ENCODE peak calls at places on chromosomes 6 and 20, in four cellular contexts. H is HepG2, M is A549, F is K562. U is an unnamed sample.

GRCh38 chr20:25281541-25281991 is 33.7 kb downstream of the PYGB start:
- DNase-seq in H (no peak), M (no peak), F (no peak), U (no peak)

GRCh38 chr6:116447496-116448011 is 13.6 kb upstream of the CALHM6 start:
- DNase-seq in H (no peak), M (peak), F (no peak), U (no peak)

GRCh38 chr6:12538881-12539357 is 177.6 kb upstream of the PHACTR1 start:
- DNase-seq in H (peak), M (peak), F (no peak), U (no peak)

GRCh38 chr20:5608448-5609161 is 141.6 kb upstream of the SHLD1 start:
- DNase-seq in H (no peak), M (peak), F (no peak), U (no peak)

GRCh38 chr6:116932496-116932895 is 55.5 kb downstream of the RFX6 start:
- DNase-seq in H (no peak), M (no peak), F (no peak), U (no peak)

GRCh38 chr6:133313068-133313467 is 71.9 kb downstream of the EYA4 start:
- DNase-seq in H (no peak), M (no peak), F (no peak), U (peak)

GRCh38 chr6:129710722-129711631 is 1.0 kb upstream of the ARHGAP18 start:
- DNase-seq in H (no peak), M (no peak), F (no peak), U (no peak)

GRCh38 chr6:138227316-138227781 is 9.1 kb upstream of the PBOV1 start:
- DNase-seq in H (peak), M (no peak), F (no peak), U (no peak)

GRCh38 chr6:80789912-80790635 is 683.6 kb downstream of the BCKDHB start:
- DNase-seq in H (no peak), M (no peak), F (no peak), U (no peak)

GRCh38 chr6:20173833-20174796 is 38.2 kb downstream of the MBOAT1 start:
- DNase-seq in H (no peak), M (no peak), F (no peak), U (no peak)

GRCh38 chr6:128284128-128284527 is 236.3 kb downstream of the PTPRK start:
- DNase-seq in H (no peak), M (no peak), F (no peak), U (no peak)

GRCh38 chr6:70884074-70884983 is 72.5 kb downstream of the B3GAT2 start:
- DNase-seq in H (peak), M (peak), F (peak), U (peak)

GRCh38 chr6:35769211-35769610 is 7.2 kb upstream of the CLPSL2 start:
- DNase-seq in H (no peak), M (no peak), F (no peak), U (no peak)

GRCh38 chr20:46978871-46979536 is 84.4 kb downstream of the EYA2 start:
- DNase-seq in H (no peak), M (no peak), F (no peak), U (no peak)

GRCh38 chr6:149271348-149272340 is 45.9 kb upstream of the TAB2 start:
- DNase-seq in H (no peak), M (no peak), F (no peak), U (no peak)

GRCh38 chr6:148760568-148761531 is 14.0 kb downstream of the UST start:
- DNase-seq in H (no peak), M (no peak), F (no peak), U (peak)

GRCh38 chr6:22873531-22874136 is 304.3 kb downstream of the HDGFL1 start:
- DNase-seq in H (no peak), M (no peak), F (no peak), U (no peak)

DNA sequence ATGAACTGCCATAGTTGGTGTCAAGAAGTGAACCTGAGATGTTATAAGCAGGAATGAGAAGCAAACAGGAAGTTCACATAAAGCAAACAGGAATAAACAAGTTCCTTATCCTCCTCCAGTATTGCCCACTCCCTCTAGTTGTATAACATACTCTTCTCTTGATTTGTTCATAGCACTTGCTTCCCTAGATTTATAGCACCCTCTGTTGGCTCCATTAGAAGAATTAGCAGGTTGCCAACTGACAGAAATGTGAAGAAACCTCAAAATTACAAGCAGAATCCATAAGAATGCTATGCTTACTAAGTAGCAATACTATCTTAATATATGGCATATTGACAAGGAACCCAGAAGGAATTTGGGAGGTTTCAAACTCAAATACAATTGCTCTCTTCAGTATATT is 195.4 kb downstream of the TBX18 start:
- DNase-seq in H (no peak), M (peak), F (no peak), U (no peak)
- TF ChIP-seq RNF2 in H (no peak), M (no peak), F (no peak), U (no peak)

GRCh38 chr20:57195023-57195758 is 71.2 kb downstream of the BMP7 start:
- DNase-seq in H (no peak), M (no peak), F (no peak), U (no peak)

GRCh38 chr20:57194154-57194553 is 72.3 kb downstream of the BMP7 start:
- DNase-seq in H (no peak), M (no peak), F (no peak), U (no peak)

GRCh38 chr20:57190536-57191265 is 75.7 kb downstream of the BMP7 start:
- DNase-seq in H (no peak), M (peak), F (no peak), U (no peak)

GRCh38 chr20:57192311-57192710 is 74.1 kb downstream of the BMP7 start:
- DNase-seq in H (no peak), M (no peak), F (no peak), U (no peak)

DNA sequence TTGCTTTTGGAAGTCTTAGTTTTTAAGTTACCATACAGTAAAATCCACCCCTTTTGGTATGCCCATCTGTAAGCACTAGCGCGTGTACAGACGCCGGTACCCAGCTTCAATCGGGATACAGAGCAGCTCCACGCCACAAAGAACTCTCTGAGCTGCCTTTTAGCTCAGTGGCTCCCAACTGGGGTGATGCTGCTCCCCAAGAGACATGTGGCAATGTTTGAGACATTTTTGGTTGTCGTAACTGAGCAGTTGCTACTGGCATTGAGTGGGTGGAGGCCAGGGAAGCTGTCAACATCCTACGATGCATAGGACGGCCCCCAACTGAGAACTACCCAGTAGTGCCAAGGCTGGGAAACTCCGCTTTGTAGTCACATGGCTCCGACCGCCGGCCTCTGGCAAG is 73.3 kb downstream of the BMP7 start:
- DNase-seq in H (no peak), M (no peak), F (no peak), U (no peak)
- TF ChIP-seq RNF2 in H (no peak), M (no peak), F (no peak), U (no peak)

GRCh38 chr6:36946526-36946925 is 8.0 kb upstream of the PI16 start:
- DNase-seq in H (no peak), M (no peak), F (no peak), U (no peak)

GRCh38 chr6:36953931-36954261 is 642 bp upstream of the PI16 start:
- DNase-seq in H (no peak), M (no peak), F (no peak), U (no peak)

GRCh38 chr6:36947570-36948351 is 6.8 kb upstream of the PI16 start:
- DNase-seq in H (no peak), M (no peak), F (no peak), U (no peak)

GRCh38 chr6:36945301-36945700 is 9.2 kb upstream of the PI16 start:
- DNase-seq in H (no peak), M (no peak), F (no peak), U (no peak)

DNA sequence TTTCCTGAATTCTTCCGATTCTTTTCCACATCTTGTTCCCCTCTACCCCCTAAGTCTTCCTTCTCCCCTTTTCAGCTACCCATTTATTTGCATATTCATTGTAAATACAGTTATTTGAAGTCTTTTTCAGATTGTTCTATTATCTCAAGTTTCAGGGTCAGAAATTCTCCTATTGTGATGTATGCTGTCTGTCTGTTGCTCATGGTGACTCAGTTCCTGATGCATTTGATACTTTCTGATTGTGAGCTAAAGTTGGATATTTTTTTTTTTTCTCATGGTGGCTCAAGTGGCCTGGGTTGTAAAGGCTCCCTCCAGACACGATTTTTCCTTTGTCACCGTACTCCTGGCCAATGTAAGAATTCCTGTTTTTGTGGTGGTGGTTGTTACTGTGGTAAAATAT is 4.9 kb upstream of the PI16 start:
- DNase-seq in H (no peak), M (no peak), F (no peak), U (no peak)
- TF ChIP-seq RNF2 in H (no peak), M (no peak), F (no peak), U (no peak)

GRCh38 chr20:37903317-37904007 is 535 bp downstream of the VSTM2L start:
- DNase-seq in H (no peak), M (peak), F (peak), U (no peak)
- TF ChIP-seq RNF2 in H (no peak), M (no peak), F (no peak), U (no peak)

DNA sequence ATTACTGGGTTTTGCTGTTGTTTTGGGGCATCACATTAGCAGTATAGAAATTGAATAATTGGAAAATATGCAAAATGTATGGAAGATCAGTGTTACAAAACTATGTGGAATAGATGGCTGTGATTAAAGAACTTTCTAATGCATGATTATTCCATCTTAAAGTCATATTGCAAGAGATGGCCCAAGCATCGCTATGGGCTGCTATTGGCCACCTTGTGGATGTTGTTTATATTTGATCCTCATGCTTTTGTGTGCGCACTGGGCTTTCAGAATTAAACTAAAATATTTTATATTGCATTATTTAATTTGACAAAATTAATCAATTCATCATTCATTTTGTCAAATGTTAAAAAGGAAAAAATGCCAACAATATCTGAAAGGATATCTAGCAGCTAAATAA is 16.1 kb upstream of the HMGN3 start:
- DNase-seq in H (no peak), M (no peak), F (no peak), U (no peak)
- TF ChIP-seq RNF2 in H (no peak), M (no peak), F (no peak), U (no peak)

GRCh38 chr6:163626073-163626867 is 211.8 kb downstream of the QKI start:
- DNase-seq in H (no peak), M (no peak), F (no peak), U (no peak)
- TF ChIP-seq RNF2 in H (no peak), M (no peak), F (no peak), U (no peak)

GRCh38 chr20:63281741-63282665 is 9.4 kb downstream of the ARFGAP1 start:
- DNase-seq in H (no peak), M (no peak), F (no peak), U (no peak)

GRCh38 chr20:63284544-63284949 is 8.4 kb upstream of the COL20A1 start:
- DNase-seq in H (no peak), M (no peak), F (no peak), U (no peak)

GRCh38 chr20:63283397-63284082 is 9.4 kb upstream of the COL20A1 start:
- DNase-seq in H (no peak), M (no peak), F (no peak), U (no peak)

GRCh38 chr20:63284083-63284440 is 8.9 kb upstream of the COL20A1 start:
- DNase-seq in H (no peak), M (no peak), F (no peak), U (no peak)

DNA sequence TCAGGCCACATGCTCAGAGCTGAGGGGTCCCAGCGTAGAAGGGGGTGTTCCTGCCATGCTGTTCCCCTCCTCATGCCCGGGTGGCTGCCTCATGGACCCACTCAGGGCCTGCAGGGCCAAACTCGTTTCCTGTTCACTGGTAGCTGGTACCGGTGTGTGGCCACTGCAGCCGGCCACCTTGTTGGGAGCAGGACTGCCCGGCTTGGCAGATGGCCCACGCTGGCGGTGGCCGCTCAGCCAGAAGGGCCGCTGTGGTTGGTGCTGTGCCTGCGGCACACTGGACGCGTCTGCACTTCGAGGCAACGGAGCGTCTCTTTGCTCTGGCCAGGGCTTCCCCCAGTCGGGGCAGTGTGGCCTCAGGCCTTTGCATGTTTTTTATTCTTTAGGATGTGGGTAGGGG is 10.0 kb upstream of the COL20A1 start:
- DNase-seq in H (no peak), M (no peak), F (no peak), U (no peak)
- TF ChIP-seq RNF2 in H (no peak), M (no peak), F (no peak), U (no peak)

GRCh38 chr6:50780382-50780781 is 38.3 kb upstream of the TFAP2B start:
- DNase-seq in H (no peak), M (no peak), F (no peak), U (no peak)
- TF ChIP-seq RNF2 in H (no peak), M (no peak), F (no peak), U (no peak)

GRCh38 chr20:63321148-63321831 is 28.3 kb downstream of the COL20A1 start:
- DNase-seq in H (no peak), M (no peak), F (no peak), U (no peak)
- TF ChIP-seq RNF2 in H (no peak), M (no peak), F (no peak), U (no peak)